ENCODE peak calls at places on chromosomes 7 and 10, in five cellular contexts. X is A549, N is right cardiac atrium, C is lung, Q is neuronal stem cell. O is an unnamed sample. For H3K4me1, the result is how much of the 10 kb centered on the place peaks cover.

GRCh38 chr10:75179657-75180177 is 30.9 kb upstream of the VDAC2 start:
- DNase-seq in X (no peak), N (no peak), C (no peak), Q (no peak), O (no peak)

GRCh38 chr10:73113543-73113942 is 3.3 kb downstream of the NUDT13 start:
- DNase-seq in X (no peak), N (no peak), C (no peak), Q (no peak), O (no peak)

GRCh38 chr7:2529161-2530075 is 9.8 kb downstream of the LFNG start:
- DNase-seq in X (peak), N (peak), C (peak), Q (no peak), O (peak)

GRCh38 chr7:24718431-24718831 is 38.8 kb downstream of the GSDME start:
- DNase-seq in X (no peak), N (no peak), C (no peak), Q (no peak), O (no peak)

GRCh38 chr10:69813632-69814031 is 11.9 kb downstream of the COL13A1 start:
- DNase-seq in X (no peak), N (no peak), C (no peak), Q (no peak), O (no peak)

GRCh38 chr10:56662765-56663447 is 301.8 kb upstream of the ZWINT start:
- DNase-seq in X (no peak), N (no peak), C (no peak), Q (no peak), O (no peak)

GRCh38 chr10:43078986-43079273 is 2.1 kb downstream of the RET start:
- DNase-seq in X (peak), N (no peak), C (no peak), Q (peak), O (no peak)

GRCh38 chr10:124035928-124036558 is 57.4 kb downstream of the CHST15 start:
- DNase-seq in X (peak), N (peak), C (peak), Q (no peak), O (no peak)

GRCh38 chr10:110016037-110016436 is 8.3 kb downstream of the ADD3 start:
- DNase-seq in X (peak), N (no peak), C (no peak), Q (peak), O (no peak)

GRCh38 chr7:129829677-129830631 is 122.8 kb downstream of the UBE2H start:
- DNase-seq in X (peak), N (peak), C (peak), Q (peak), O (peak)

GRCh38 chr7:36441344-36442022 is 51.8 kb downstream of the ANLN start:
- DNase-seq in X (no peak), N (no peak), C (no peak), Q (no peak), O (no peak)

GRCh38 chr7:762891-763290 is 35.8 kb upstream of the PRKAR1B start:
- DNase-seq in X (no peak), N (no peak), C (no peak), Q (no peak), O (no peak)

GRCh38 chr10:100347568-100348195 is 649 bp downstream of the SCD start:
- DNase-seq in X (no peak), N (no peak), C (no peak), Q (no peak), O (no peak)

GRCh38 chr10:101405006-101405405 is 51.0 kb downstream of the BTRC start:
- DNase-seq in X (no peak), N (no peak), C (no peak), Q (no peak), O (no peak)

GRCh38 chr7:157527235-157527634 is 190.4 kb downstream of the DNAJB6 start:
- DNase-seq in X (no peak), N (no peak), C (no peak), Q (no peak), O (no peak)

GRCh38 chr10:69437321-69438259 is 13.7 kb upstream of the TSPAN15 start:
- DNase-seq in X (no peak), N (no peak), C (no peak), Q (no peak), O (no peak)

GRCh38 chr10:100847440-100847839 is 65.3 kb upstream of the SLF2 start:
- DNase-seq in X (peak), N (no peak), C (no peak), Q (no peak), O (no peak)

GRCh38 chr10:132467464-132468149 is 70.0 kb upstream of the INPP5A start:
- DNase-seq in X (no peak), N (peak), C (no peak), Q (no peak), O (no peak)

GRCh38 chr7:122584852-122585251 is 114.1 kb downstream of the RNF133 start:
- DNase-seq in X (no peak), N (no peak), C (no peak), Q (no peak), O (no peak)

GRCh38 chr10:119671381-119671780 is 20.2 kb downstream of the BAG3 start:
- DNase-seq in X (no peak), N (no peak), C (no peak), Q (no peak), O (no peak)
- H3K4me1 ChIP-seq in X (half or more), N (under half), C (under half), Q (under half), O (under half)

GRCh38 chr7:112188257-112188656 is 17.9 kb downstream of the DOCK4 start:
- DNase-seq in X (no peak), N (no peak), C (no peak), Q (no peak), O (no peak)
- H3K4me1 ChIP-seq in X (under half), N (under half), C (under half), Q (under half), O (under half)

GRCh38 chr7:100372256-100372655 is 1.0 kb upstream of the PILRA start:
- DNase-seq in X (no peak), N (no peak), C (no peak), Q (no peak), O (no peak)

GRCh38 chr7:100369105-100369504 is 4.2 kb upstream of the PILRA start:
- DNase-seq in X (no peak), N (peak), C (peak), Q (no peak), O (no peak)

GRCh38 chr7:100370746-100371145 is 2.5 kb upstream of the PILRA start:
- DNase-seq in X (no peak), N (no peak), C (no peak), Q (no peak), O (no peak)

GRCh38 chr7:100371561-100372171 is 1.6 kb upstream of the PILRA start:
- DNase-seq in X (no peak), N (no peak), C (no peak), Q (no peak), O (no peak)

GRCh38 chr7:100370303-100370702 is 3.0 kb upstream of the PILRA start:
- DNase-seq in X (no peak), N (no peak), C (no peak), Q (peak), O (no peak)
- H3K4me1 ChIP-seq in X (under half), N (under half), C (under half), Q (under half), O (under half)

GRCh38 chr7:105765846-105766245 is 110.6 kb downstream of the ATXN7L1 start:
- DNase-seq in X (no peak), N (no peak), C (no peak), Q (no peak), O (no peak)
- H3K4me1 ChIP-seq in X (under half), N (under half), C (under half), Q (under half), O (under half)

DNA sequence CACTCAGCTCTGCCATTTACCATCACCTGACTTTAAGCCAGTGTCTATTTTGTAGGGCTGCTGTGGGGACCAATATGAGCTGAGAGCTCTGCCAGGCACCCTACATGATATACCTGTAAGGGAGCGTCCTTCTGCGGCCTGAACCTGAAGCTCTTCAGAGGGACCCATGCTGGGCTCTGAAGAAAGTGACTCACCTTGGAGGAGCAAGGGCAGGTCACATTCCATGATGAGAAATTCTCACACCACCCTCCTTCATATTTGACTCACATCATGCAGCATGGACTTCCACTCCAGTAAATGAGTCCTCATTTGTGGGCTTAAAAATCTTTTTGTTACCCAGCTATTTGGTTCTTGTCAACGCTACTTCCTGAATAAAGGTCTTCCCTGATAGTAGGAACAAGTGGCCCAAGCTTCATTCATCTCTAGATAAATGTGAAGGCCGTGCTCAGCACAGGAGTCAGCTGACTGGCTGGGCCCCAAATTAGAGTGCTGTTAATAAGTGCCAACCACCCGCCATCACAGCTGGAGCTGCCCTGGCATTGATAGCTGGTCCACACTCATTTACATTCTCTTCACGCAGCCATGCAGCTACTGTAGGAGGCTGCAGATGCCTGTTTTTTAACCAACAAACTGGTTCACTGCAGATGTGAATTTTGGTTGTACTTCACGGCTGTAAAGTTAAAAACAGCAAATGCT is 78.4 kb downstream of the RNF216 start:
- DNase-seq in X (peak), N (peak), C (no peak), Q (no peak), O (no peak)
- H3K4me1 ChIP-seq in X (under half), N (under half), C (under half), Q (under half), O (half or more)

GRCh38 chr10:490256-490655 is 199.2 kb downstream of the DIP2C start:
- DNase-seq in X (no peak), N (peak), C (no peak), Q (no peak), O (peak)

GRCh38 chr10:489335-489734 is 200.1 kb downstream of the DIP2C start:
- DNase-seq in X (no peak), N (peak), C (no peak), Q (no peak), O (no peak)

GRCh38 chr10:492896-493295 is 196.6 kb downstream of the DIP2C start:
- DNase-seq in X (no peak), N (no peak), C (no peak), Q (no peak), O (no peak)

GRCh38 chr10:491667-492424 is 197.6 kb downstream of the DIP2C start:
- DNase-seq in X (no peak), N (no peak), C (no peak), Q (no peak), O (no peak)

DNA sequence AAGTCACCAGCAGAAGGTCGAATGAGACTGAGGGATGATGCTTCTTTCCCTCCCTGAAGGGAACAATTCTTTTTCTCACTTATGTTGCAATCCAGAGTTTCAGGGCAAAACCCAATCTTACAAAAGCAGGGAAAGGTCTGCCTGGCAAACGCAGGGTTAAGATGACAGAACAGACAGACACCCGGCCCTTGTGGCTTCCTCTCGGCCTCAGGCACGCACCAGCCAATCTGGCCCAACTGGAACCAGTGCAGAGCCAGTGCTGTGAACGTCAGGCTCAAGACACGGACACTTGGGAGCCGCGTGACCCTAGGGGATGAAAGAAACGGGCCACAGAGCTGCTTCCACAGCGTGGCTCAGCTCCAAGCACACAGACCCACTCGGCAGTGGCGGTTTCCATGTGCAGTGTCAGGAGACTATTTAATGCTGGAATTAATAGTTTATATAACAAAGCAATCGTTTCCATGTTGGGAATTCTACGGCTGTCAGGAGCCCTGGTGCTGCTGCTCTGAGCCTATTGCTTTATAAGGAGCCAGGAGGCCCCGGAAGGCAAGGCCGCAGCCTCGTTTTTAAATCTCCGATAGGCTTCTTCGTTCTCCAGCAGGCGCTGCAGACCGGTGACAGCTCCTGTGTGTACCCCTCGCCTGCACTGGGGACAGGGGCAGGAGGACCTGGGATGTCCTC is 198.4 kb downstream of the DIP2C start:
- DNase-seq in X (no peak), N (peak), C (no peak), Q (no peak), O (peak)
- H3K4me1 ChIP-seq in X (under half), N (under half), C (under half), Q (under half), O (under half)

GRCh38 chr10:47060993-47061500 is 149.8 kb downstream of the PTPN20 start:
- DNase-seq in X (no peak), N (no peak), C (no peak), Q (no peak), O (no peak)

GRCh38 chr10:47063858-47064257 is 152.6 kb downstream of the PTPN20 start:
- DNase-seq in X (no peak), N (no peak), C (no peak), Q (no peak), O (no peak)

GRCh38 chr10:47060356-47060755 is 149.1 kb downstream of the PTPN20 start:
- DNase-seq in X (no peak), N (no peak), C (no peak), Q (no peak), O (no peak)

GRCh38 chr10:47061776-47062175 is 150.5 kb downstream of the PTPN20 start:
- DNase-seq in X (no peak), N (no peak), C (no peak), Q (no peak), O (no peak)

DNA sequence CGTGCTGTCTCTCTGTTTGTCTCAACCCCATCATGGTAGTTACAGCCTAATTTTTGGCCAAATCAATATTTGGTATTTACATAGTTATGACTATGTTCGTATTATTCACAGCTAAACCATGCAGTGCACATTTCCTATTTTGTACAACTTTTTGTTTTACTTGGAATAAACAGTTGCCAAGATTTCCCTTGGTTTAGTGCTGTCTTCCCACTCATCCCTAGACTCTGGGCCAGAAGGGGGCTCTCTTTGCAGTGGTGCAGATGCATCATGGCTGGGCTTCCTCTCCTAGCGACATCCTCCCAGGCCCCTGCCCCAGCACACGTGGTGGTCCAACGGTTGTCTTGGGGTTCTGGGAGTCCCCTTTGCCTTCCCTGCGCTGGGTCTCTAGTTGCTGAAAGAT is 151.6 kb downstream of the PTPN20 start:
- DNase-seq in X (no peak), N (no peak), C (no peak), Q (no peak), O (no peak)
- H3K4me1 ChIP-seq in X (under half), N (under half), C (under half), Q (under half), O (under half)

GRCh38 chr10:137031-137430 is 1.8 kb downstream of the ZMYND11 start:
- DNase-seq in X (peak), N (peak), C (no peak), Q (no peak), O (peak)

GRCh38 chr10:134743-135600 is at the start of gene ZMYND11:
- DNase-seq in X (peak), N (peak), C (peak), Q (peak), O (peak)

GRCh38 chr10:135601-136464 is 578 bp downstream of the ZMYND11 start:
- DNase-seq in X (peak), N (peak), C (peak), Q (peak), O (peak)

GRCh38 chr10:137606-138005 is 2.4 kb downstream of the ZMYND11 start:
- DNase-seq in X (no peak), N (no peak), C (no peak), Q (no peak), O (no peak)

GRCh38 chr10:136465-136762 is 1.2 kb downstream of the ZMYND11 start:
- DNase-seq in X (no peak), N (no peak), C (no peak), Q (no peak), O (no peak)
- H3K4me1 ChIP-seq in X (under half), N (under half), C (under half), Q (under half), O (under half)

GRCh38 chr7:47381132-47381495 is 200.8 kb downstream of the TNS3 start:
- DNase-seq in X (no peak), N (no peak), C (no peak), Q (peak), O (no peak)
- H3K4me1 ChIP-seq in X (half or more), N (under half), C (under half), Q (under half), O (under half)

O was measured in cardiac muscle cell.